ENCODE peak calls at places on chromosomes 13 and 19, in four cellular contexts. N, Y, C and J are unnamed samples.
A peak's percentile ranks its signal among the peaks of the same experiment; 100 is the strongest.

GRCh38 chr19:12695514-12695913 is 917 bp downstream of the FBXW9 start:
- DNase-seq in N (no peak), Y (no peak), C (no peak), J (no peak)

GRCh38 chr19:50362030-50362412 is 3.4 kb downstream of the NAPSA start:
- DNase-seq in N (no peak), Y (no peak), C (no peak), J (no peak)

GRCh38 chr13:40495620-40496001 is 170.8 kb downstream of the FOXO1 start:
- DNase-seq in N (no peak), Y (no peak), C (no peak), J (no peak)

GRCh38 chr19:15641901-15642491 is 1.3 kb downstream of the CYP4F3 start:
- DNase-seq in N (no peak), Y (no peak), C (no peak), J (peak; percentile 3)

GRCh38 chr13:100646030-100646673 is 28.4 kb downstream of the TMTC4 start:
- DNase-seq in N (peak; percentile 76), Y (no peak), C (no peak), J (peak; percentile 69)

GRCh38 chr13:45879666-45880065 is 28.1 kb upstream of the SIAH3 start:
- DNase-seq in N (peak; percentile 77), Y (no peak), C (no peak), J (peak; percentile 40)

GRCh38 chr13:59391696-59392095 is 772.0 kb downstream of the DIAPH3 start:
- DNase-seq in N (peak; percentile 35), Y (no peak), C (no peak), J (peak; percentile 66)

GRCh38 chr13:35388979-35389378 is 87.5 kb downstream of the MAB21L1 start:
- DNase-seq in N (no peak), Y (no peak), C (no peak), J (no peak)

GRCh38 chr19:55353803-55354697 is 469 bp downstream of the COX6B2 start:
- DNase-seq in N (peak; percentile 73), Y (peak; percentile 80), C (peak; percentile 27), J (peak; percentile 93)